ENCODE peak calls at places on chromosomes 7 and 10, in four cellular contexts. One of them, this sample, is unnamed. For H3K4me1, the result is how much of the 10 kb centered on the place peaks cover.

GRCh38 chr7:111743244-111743852 is 181.1 kb upstream of the IMMP2L start:
- ATAC-seq in GM12878: no peak
- ATAC-seq in K562: no peak
- ATAC-seq in upper lobe of left lung: no peak
- ATAC-seq in this sample: no peak

GRCh38 chr7:2876031-2876862 is 32.1 kb upstream of the GNA12 start:
- ATAC-seq in GM12878: no peak
- ATAC-seq in K562: no peak
- ATAC-seq in upper lobe of left lung: no peak
- ATAC-seq in this sample: no peak

GRCh38 chr7:125098377-125098970 is 168.8 kb upstream of the POT1 start:
- ATAC-seq in K562: no peak
- ATAC-seq in upper lobe of left lung: no peak
- ATAC-seq in GM12878: peak
- ATAC-seq in this sample: no peak

GRCh38 chr10:88249450-88249849 is 333.7 kb downstream of the RNLS start:
- ATAC-seq in K562: no peak
- ATAC-seq in upper lobe of left lung: no peak
- ATAC-seq in GM12878: no peak
- ATAC-seq in this sample: no peak

GRCh38 chr7:47103498-47104205 is 478.3 kb downstream of the TNS3 start:
- ATAC-seq in upper lobe of left lung: no peak
- ATAC-seq in GM12878: peak
- ATAC-seq in K562: peak
- ATAC-seq in this sample: no peak

GRCh38 chr7:126791306-126791705 is 461.4 kb downstream of the GRM8 start:
- ATAC-seq in K562: no peak
- ATAC-seq in upper lobe of left lung: no peak
- ATAC-seq in GM12878: no peak
- ATAC-seq in this sample: no peak

GRCh38 chr10:132297521-132297920 is 10.2 kb downstream of the STK32C start:
- ATAC-seq in GM12878: no peak
- ATAC-seq in upper lobe of left lung: no peak
- ATAC-seq in K562: no peak
- ATAC-seq in this sample: no peak

GRCh38 chr10:125232841-125233240 is 72.5 kb upstream of the CTBP2 start:
- ATAC-seq in upper lobe of left lung: no peak
- ATAC-seq in GM12878: no peak
- ATAC-seq in K562: no peak
- ATAC-seq in this sample: no peak

GRCh38 chr10:73088304-73088703 is 8.4 kb downstream of the P4HA1 start:
- ATAC-seq in upper lobe of left lung: no peak
- ATAC-seq in GM12878: peak
- ATAC-seq in K562: no peak
- ATAC-seq in this sample: no peak

GRCh38 chr10:510415-510881 is 179.0 kb downstream of the DIP2C start:
- ATAC-seq in upper lobe of left lung: no peak
- ATAC-seq in K562: no peak
- ATAC-seq in GM12878: no peak
- ATAC-seq in this sample: peak

GRCh38 chr7:132078891-132079735 is 497.2 kb downstream of the PLXNA4 start:
- ATAC-seq in upper lobe of left lung: no peak
- ATAC-seq in K562: no peak
- ATAC-seq in GM12878: no peak
- ATAC-seq in this sample: no peak

GRCh38 chr7:132073920-132074589 is 502.2 kb downstream of the PLXNA4 start:
- ATAC-seq in K562: no peak
- ATAC-seq in GM12878: no peak
- ATAC-seq in upper lobe of left lung: no peak
- ATAC-seq in this sample: no peak

GRCh38 chr7:132075573-132075972 is 500.7 kb downstream of the PLXNA4 start:
- ATAC-seq in K562: no peak
- ATAC-seq in upper lobe of left lung: no peak
- ATAC-seq in GM12878: no peak
- ATAC-seq in this sample: no peak

GRCh38 chr7:132077986-132078385 is 498.3 kb downstream of the PLXNA4 start:
- ATAC-seq in upper lobe of left lung: no peak
- ATAC-seq in GM12878: no peak
- ATAC-seq in K562: no peak
- ATAC-seq in this sample: peak

GRCh38 chr7:132076301-132077049 is 499.8 kb downstream of the PLXNA4 start:
- ATAC-seq in K562: no peak
- ATAC-seq in upper lobe of left lung: no peak
- ATAC-seq in GM12878: no peak
- ATAC-seq in this sample: no peak
- TF ChIP-seq EP300 in K562: no peak
- TF ChIP-seq EP300 in upper lobe of left lung: no peak
- TF ChIP-seq EP300 in GM12878: no peak
- TF ChIP-seq EP300 in this sample: no peak

GRCh38 chr10:75546004-75546403 is 114.6 kb downstream of the LRMDA start:
- ATAC-seq in K562: no peak
- ATAC-seq in upper lobe of left lung: no peak
- ATAC-seq in GM12878: no peak
- ATAC-seq in this sample: no peak
- H3K4me1 ChIP-seq in K562: under half
- H3K4me1 ChIP-seq in upper lobe of left lung: under half
- H3K4me1 ChIP-seq in GM12878: under half
- H3K4me1 ChIP-seq in this sample: half or more

DNA sequence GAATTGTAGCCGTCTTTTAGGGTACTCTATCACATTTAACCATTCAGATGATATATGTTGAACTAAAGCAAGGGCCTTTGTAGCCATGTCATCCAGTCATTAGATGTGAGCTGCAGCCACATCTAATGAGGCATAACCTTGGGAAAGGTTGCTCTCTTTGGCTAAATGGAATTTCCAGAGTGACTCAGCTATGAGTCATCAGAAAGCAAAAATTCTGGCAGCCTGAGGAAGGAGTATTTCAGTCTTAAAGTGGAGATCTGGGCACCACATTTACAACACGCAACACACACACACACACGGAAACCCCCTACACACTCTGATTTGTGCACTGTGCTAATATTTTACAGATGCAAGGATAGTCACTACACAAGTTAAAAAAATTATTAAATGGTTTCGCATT is 176.9 kb upstream of the ZWINT start:
- ATAC-seq in upper lobe of left lung: no peak
- ATAC-seq in GM12878: peak
- ATAC-seq in K562: no peak
- ATAC-seq in this sample: no peak
- TF ChIP-seq EP300 in upper lobe of left lung: no peak
- TF ChIP-seq EP300 in GM12878: no peak
- TF ChIP-seq EP300 in K562: no peak
- TF ChIP-seq EP300 in this sample: no peak

DNA sequence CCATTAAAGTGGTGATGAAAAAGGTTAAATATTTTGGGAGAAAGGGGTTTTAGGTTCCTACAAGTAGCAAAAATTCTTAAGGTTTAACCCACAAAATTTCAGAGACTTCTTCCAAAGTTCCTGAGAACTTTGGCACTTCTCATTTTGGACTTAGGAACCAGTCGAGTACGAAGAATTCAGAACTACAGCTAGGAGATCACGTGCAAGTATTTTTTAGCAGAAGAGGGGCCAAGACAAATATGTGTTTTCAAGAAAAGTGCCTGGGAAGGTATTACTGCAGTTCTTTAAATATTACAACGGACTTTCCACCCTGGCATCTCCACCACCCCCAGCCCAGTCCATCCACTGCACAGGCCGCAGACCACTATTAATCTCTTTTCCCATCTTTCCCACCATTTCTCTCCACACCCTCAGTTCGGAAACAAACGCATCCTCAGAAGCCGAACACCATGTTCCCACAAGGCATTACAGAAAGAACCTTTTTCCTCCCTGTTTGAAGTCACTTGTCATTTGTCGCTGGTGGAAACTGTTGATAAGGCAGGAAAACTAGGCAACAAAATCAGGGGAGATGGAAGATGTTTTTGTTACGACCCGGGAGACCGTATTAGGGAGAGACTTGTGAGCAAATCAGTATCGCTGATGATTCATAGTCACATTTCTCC is 7.1 kb downstream of the INHBA start:
- ATAC-seq in K562: no peak
- ATAC-seq in upper lobe of left lung: peak
- ATAC-seq in GM12878: no peak
- ATAC-seq in this sample: peak
- H3K4me1 ChIP-seq in K562: under half
- H3K4me1 ChIP-seq in upper lobe of left lung: under half
- H3K4me1 ChIP-seq in GM12878: under half
- H3K4me1 ChIP-seq in this sample: under half

GRCh38 chr7:133391220-133391619 is 138.3 kb downstream of the EXOC4 start:
- ATAC-seq in K562: no peak
- ATAC-seq in upper lobe of left lung: no peak
- ATAC-seq in GM12878: no peak
- ATAC-seq in this sample: no peak
- TF ChIP-seq EP300 in K562: no peak
- TF ChIP-seq EP300 in upper lobe of left lung: no peak
- TF ChIP-seq EP300 in GM12878: no peak
- TF ChIP-seq EP300 in this sample: no peak

GRCh38 chr7:50659329-50659965 is 94.2 kb upstream of the DDC start:
- ATAC-seq in GM12878: no peak
- ATAC-seq in upper lobe of left lung: no peak
- ATAC-seq in K562: no peak
- ATAC-seq in this sample: no peak
- H3K4me1 ChIP-seq in GM12878: under half
- H3K4me1 ChIP-seq in upper lobe of left lung: half or more
- H3K4me1 ChIP-seq in K562: under half
- H3K4me1 ChIP-seq in this sample: under half

DNA sequence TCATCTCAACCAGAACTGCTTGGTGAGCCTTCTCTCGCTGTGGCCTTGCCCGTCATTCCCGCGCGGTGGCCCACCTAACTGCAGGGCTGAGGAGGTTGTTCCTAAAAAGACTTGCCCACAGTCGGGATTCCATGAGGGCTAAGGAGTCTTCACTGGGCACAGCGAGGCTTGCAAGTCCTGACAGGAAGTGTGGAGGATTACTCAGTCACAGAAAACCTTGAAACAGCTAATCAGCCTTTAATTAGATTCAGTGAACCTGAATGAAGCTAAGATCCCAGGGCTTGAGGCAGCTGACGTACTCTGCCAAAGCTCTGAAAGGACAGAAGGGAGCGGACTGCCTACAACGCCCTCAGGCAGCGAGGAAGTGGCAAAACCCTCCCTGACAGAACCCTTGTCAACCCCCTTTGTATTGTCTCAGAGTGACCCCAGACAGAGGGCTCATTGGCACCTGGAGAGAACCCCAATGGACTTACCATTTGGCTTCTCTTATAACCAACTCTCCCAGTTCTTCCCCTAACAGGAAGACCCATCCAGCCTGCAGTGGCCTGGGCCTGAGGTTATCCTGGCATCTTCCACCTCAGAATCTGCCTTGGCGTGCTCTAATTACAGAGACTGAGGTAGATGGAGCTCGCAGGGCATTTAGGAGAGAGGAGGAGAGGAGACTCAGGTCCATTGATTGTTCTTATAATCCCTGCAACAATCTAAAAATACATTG is 2.5 kb upstream of the LAMB4 start:
- ATAC-seq in K562: no peak
- ATAC-seq in upper lobe of left lung: no peak
- ATAC-seq in GM12878: no peak
- ATAC-seq in this sample: no peak
- TF ChIP-seq EP300 in K562: no peak
- TF ChIP-seq EP300 in upper lobe of left lung: no peak
- TF ChIP-seq EP300 in GM12878: no peak
- TF ChIP-seq EP300 in this sample: no peak